ENCODE peak calls at places on chromosome 4, in nine cellular contexts. R, B, Z, D, A, U, T, G and S are unnamed samples.

GRCh38 chr4:126603210-126603609 is 1029.5 kb upstream of the INTU start:
- DNase-seq in R (no peak), B (no peak), Z (no peak), D (no peak), A (no peak), U (no peak), T (no peak), G (no peak), S (no peak)

GRCh38 chr4:162163892-162164759 is at the start of gene FSTL5:
- DNase-seq in R (peak), B (no peak), Z (no peak), D (peak), A (peak), U (peak), T (peak), G (peak), S (peak)

GRCh38 chr4:90745176-90745575 is 618.0 kb downstream of the CCSER1 start:
- DNase-seq in R (peak), B (no peak), Z (no peak), D (peak), A (no peak), U (no peak), T (no peak), G (no peak), S (no peak)

GRCh38 chr4:88953400-88953799 is 103.6 kb downstream of the FAM13A start:
- DNase-seq in R (no peak), B (peak), Z (no peak), D (no peak), A (no peak), U (no peak), T (no peak), G (no peak), S (no peak)

GRCh38 chr4:181528570-181529184 is 714.5 kb upstream of the TENM3 start:
- DNase-seq in R (peak), B (peak), Z (no peak), D (peak), A (no peak), U (peak), T (peak), G (peak), S (peak)

GRCh38 chr4:142365386-142365785 is 480.7 kb downstream of the INPP4B start:
- DNase-seq in R (no peak), B (no peak), Z (no peak), D (no peak), A (no peak), U (no peak), T (no peak), G (no peak), S (no peak)

GRCh38 chr4:56654238-56654632 is 26.9 kb downstream of the HOPX start:
- DNase-seq in R (no peak), B (no peak), Z (peak), D (no peak), A (no peak), U (peak), T (peak), G (no peak), S (no peak)

GRCh38 chr4:122826596-122827257 is at the start of gene FGF2:
- DNase-seq in R (no peak), B (no peak), Z (peak), D (peak), A (peak), U (peak), T (peak), G (peak), S (peak)

GRCh38 chr4:151436093-151436518 is 27.1 kb downstream of the FHIP1A start:
- DNase-seq in R (no peak), B (no peak), Z (no peak), D (no peak), A (no peak), U (no peak), T (no peak), G (no peak), S (no peak)

GRCh38 chr4:113943863-113944262 is 35.6 kb downstream of the ARSJ start:
- DNase-seq in R (no peak), B (no peak), Z (no peak), D (no peak), A (no peak), U (no peak), T (no peak), G (no peak), S (no peak)

GRCh38 chr4:141599853-141600252 is 36.5 kb upstream of the IL15 start:
- DNase-seq in R (no peak), B (no peak), Z (no peak), D (no peak), A (no peak), U (no peak), T (no peak), G (no peak), S (no peak)

GRCh38 chr4:111641813-111642579 is 503.3 kb upstream of the FAM241A start:
- DNase-seq in R (no peak), B (peak), Z (peak), D (peak), A (no peak), U (peak), T (peak), G (peak), S (peak)

GRCh38 chr4:159021597-159022385 is 81.1 kb upstream of the RAPGEF2 start:
- DNase-seq in R (no peak), B (no peak), Z (no peak), D (no peak), A (no peak), U (no peak), T (no peak), G (no peak), S (no peak)

GRCh38 chr4:4217123-4217522 is 9.6 kb downstream of the OTOP1 start:
- DNase-seq in R (no peak), B (no peak), Z (no peak), D (no peak), A (no peak), U (no peak), T (no peak), G (no peak), S (no peak)

GRCh38 chr4:103099691-103100392 is at the start of gene BDH2:
- DNase-seq in R (peak), B (peak), Z (peak), D (peak), A (no peak), U (peak), T (peak), G (peak), S (peak)
- TF ChIP-seq POLR2A in R (no peak), B (peak), Z (peak), D (no peak), A (no peak), U (no peak), T (peak), G (no peak), S (no peak)

DNA sequence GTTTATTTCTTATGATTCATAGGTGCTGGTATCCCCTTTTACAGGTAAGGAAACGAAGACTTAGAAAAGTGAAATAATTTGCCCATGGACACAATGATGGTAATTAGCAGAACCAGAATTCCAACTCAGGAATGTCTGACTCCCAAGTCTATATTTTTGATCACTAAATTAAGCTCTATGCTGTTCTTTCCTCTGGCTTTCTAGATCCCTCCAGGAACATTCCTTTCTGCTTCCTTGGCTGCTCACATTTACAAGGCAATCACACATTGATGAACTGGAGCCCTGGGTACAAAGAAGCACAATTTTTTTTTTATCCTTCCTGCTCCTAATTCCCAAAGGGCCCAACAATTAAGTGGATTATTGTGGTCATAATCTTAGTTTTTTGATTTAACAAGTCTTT is 7.0 kb upstream of the CDKN2AIP start:
- DNase-seq in R (no peak), B (no peak), Z (no peak), D (no peak), A (no peak), U (no peak), T (no peak), G (no peak), S (no peak)
- TF ChIP-seq POLR2A in R (no peak), B (no peak), Z (no peak), D (no peak), A (no peak), U (no peak), T (no peak), G (no peak), S (no peak)

GRCh38 chr4:48268956-48269860 is at the start of gene TEC:
- DNase-seq in R (no peak), B (no peak), Z (no peak), D (peak), A (no peak), U (peak), T (peak), G (peak), S (no peak)
- TF ChIP-seq POLR2A in R (no peak), B (peak), Z (peak), D (peak), A (peak), U (peak), T (peak), G (peak), S (peak)

GRCh38 chr4:140152015-140152703 is 1.8 kb downstream of the MAML3 start:
- DNase-seq in R (peak), B (no peak), Z (peak), D (no peak), A (peak), U (peak), T (peak), G (peak), S (peak)

GRCh38 chr4:140150636-140150885 is 3.4 kb downstream of the MAML3 start:
- DNase-seq in R (no peak), B (no peak), Z (no peak), D (no peak), A (no peak), U (peak), T (peak), G (peak), S (peak)

GRCh38 chr4:140152760-140153418 is 1.1 kb downstream of the MAML3 start:
- DNase-seq in R (no peak), B (no peak), Z (peak), D (no peak), A (peak), U (peak), T (peak), G (peak), S (peak)

GRCh38 chr4:140150886-140151699 is 2.9 kb downstream of the MAML3 start:
- DNase-seq in R (peak), B (no peak), Z (peak), D (peak), A (peak), U (peak), T (peak), G (peak), S (peak)

DNA sequence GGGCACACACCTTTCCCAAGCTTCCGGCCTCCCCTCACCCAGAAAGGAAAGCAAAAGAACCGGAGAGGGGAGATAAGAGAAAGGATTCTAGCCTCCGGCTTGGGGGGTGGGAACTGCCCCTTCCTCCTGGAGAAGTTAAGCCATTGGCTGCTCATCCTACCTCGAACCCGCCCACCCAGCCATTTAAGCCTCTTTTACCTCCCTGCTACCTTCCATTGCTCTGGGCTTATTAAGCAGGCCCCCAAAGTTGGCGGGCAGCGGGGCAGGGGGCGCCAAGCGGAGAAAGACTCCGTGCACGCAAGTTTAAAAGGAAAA is 2.3 kb downstream of the MAML3 start:
- DNase-seq in R (peak), B (no peak), Z (peak), D (peak), A (no peak), U (peak), T (peak), G (peak), S (no peak)
- TF ChIP-seq POLR2A in R (no peak), B (no peak), Z (no peak), D (no peak), A (no peak), U (no peak), T (no peak), G (no peak), S (peak)

GRCh38 chr4:2417765-2418651 is at the start of gene ZFYVE28:
- DNase-seq in R (no peak), B (no peak), Z (no peak), D (peak), A (peak), U (no peak), T (no peak), G (no peak), S (no peak)
- TF ChIP-seq POLR2A in R (no peak), B (no peak), Z (peak), D (peak), A (no peak), U (peak), T (peak), G (peak), S (no peak)

DNA sequence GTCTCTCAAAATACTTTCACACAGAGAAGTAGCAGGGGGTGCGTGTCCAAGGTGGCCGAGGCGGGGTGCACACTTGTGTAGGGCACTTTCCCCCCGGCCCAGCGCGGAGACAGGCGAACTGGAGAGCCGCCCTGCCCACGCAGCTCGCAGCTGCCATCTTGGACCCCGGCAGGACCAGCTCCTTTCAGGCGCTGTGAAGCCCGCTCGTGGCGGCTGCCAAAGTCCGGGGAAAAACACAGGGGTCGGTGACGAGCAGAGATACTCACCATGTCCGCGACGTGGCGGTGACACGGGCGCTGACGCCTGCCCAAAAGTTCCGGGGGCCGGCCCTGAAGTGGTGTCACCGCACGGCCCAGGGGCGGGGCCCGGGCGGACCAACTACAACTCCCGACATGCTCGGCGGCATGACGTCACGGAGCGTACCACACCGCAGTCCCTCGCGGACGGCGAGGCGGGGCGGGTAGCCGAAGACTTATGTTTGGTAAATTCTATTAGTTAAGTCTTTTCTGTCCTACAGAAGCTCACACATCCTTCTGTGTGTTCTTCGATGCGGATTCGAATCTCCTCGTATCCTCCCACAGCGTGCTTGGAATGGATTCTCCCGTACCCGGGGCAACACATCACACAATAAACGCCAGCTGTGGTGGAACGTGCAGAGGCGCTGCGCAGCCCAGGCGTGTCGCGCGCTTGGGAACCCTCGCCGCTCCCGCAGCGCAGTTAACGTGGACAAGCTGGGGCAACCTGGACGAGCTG is at the start of gene UFSP2:
- DNase-seq in R (peak), B (peak), Z (peak), D (peak), A (peak), U (peak), T (peak), G (peak), S (peak)
- TF ChIP-seq POLR2A in R (peak), B (peak), Z (peak), D (peak), A (peak), U (peak), T (peak), G (peak), S (peak)

GRCh38 chr4:107718351-107718965 is 1.6 kb downstream of the PAPSS1 start:
- DNase-seq in R (no peak), B (peak), Z (no peak), D (no peak), A (no peak), U (no peak), T (no peak), G (no peak), S (no peak)

GRCh38 chr4:107719211-107719926 is 665 bp downstream of the PAPSS1 start:
- DNase-seq in R (peak), B (no peak), Z (no peak), D (peak), A (no peak), U (no peak), T (no peak), G (no peak), S (no peak)

GRCh38 chr4:107721436-107722090 is 1.5 kb upstream of the PAPSS1 start:
- DNase-seq in R (no peak), B (no peak), Z (no peak), D (no peak), A (peak), U (no peak), T (peak), G (no peak), S (peak)

GRCh38 chr4:107719927-107720722 is at the start of gene PAPSS1:
- DNase-seq in R (peak), B (peak), Z (peak), D (peak), A (peak), U (peak), T (peak), G (peak), S (peak)
- TF ChIP-seq POLR2A in R (peak), B (peak), Z (peak), D (peak), A (no peak), U (peak), T (peak), G (peak), S (peak)

GRCh38 chr4:81498046-81498445 is 26.3 kb upstream of the RASGEF1B start:
- DNase-seq in R (no peak), B (no peak), Z (no peak), D (no peak), A (no peak), U (no peak), T (no peak), G (no peak), S (no peak)

GRCh38 chr4:81503586-81503985 is 31.9 kb upstream of the RASGEF1B start:
- DNase-seq in R (no peak), B (no peak), Z (no peak), D (no peak), A (no peak), U (no peak), T (no peak), G (no peak), S (no peak)

GRCh38 chr4:81502561-81502960 is 30.9 kb upstream of the RASGEF1B start:
- DNase-seq in R (no peak), B (no peak), Z (no peak), D (no peak), A (no peak), U (no peak), T (no peak), G (no peak), S (no peak)

GRCh38 chr4:81495308-81495707 is 23.6 kb upstream of the RASGEF1B start:
- DNase-seq in R (no peak), B (no peak), Z (no peak), D (no peak), A (no peak), U (no peak), T (no peak), G (no peak), S (no peak)

DNA sequence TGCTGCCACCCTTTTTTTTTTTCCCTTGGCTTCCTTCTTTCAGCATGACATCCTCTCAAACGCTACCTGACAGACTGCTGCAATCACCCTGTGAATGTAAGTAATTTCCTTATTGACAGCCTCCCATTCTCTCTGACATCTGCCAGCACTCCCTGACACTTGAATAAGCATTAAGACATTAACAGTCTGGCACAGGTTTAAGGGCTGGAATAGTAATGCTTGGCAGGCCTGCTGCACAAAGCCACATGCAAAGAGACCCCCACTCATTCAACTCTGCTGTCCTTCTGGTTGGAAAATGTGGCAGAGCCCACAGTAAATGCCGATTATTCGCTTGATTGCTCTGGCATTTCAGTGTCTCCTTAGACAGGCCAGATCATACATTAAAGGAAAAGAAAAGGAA is 28.1 kb upstream of the RASGEF1B start:
- DNase-seq in R (no peak), B (no peak), Z (no peak), D (no peak), A (no peak), U (no peak), T (peak), G (no peak), S (no peak)
- TF ChIP-seq POLR2A in R (no peak), B (no peak), Z (no peak), D (no peak), A (no peak), U (no peak), T (no peak), G (no peak), S (no peak)